ENCODE peak calls at places on chromosomes 2 and 18, in five cellular contexts. D is GM20000, M is cardiac muscle cell, L is thoracic aorta, C is hepatocyte. U is an unnamed sample.

GRCh38 chr2:183269956-183270355 is 145.7 kb downstream of the NUP35 start:
- DNase-seq in D (no peak), M (no peak), L (no peak), C (no peak), U (no peak)

GRCh38 chr2:73268831-73269685 is 15.2 kb downstream of the FBXO41 start:
- DNase-seq in D (peak), M (peak), L (no peak), C (peak), U (no peak)

GRCh38 chr2:132465917-132466316 is 49.3 kb downstream of the GPR39 start:
- DNase-seq in D (no peak), M (no peak), L (no peak), C (no peak), U (no peak)

GRCh38 chr2:12168354-12169059 is 422.1 kb downstream of the LPIN1 start:
- DNase-seq in D (no peak), M (peak), L (no peak), C (no peak), U (no peak)

GRCh38 chr2:199302851-199303250 is 154.9 kb downstream of the SATB2 start:
- DNase-seq in D (no peak), M (peak), L (no peak), C (no peak), U (no peak)

GRCh38 chr2:225353579-225354085 is 45.9 kb upstream of the NYAP2 start:
- DNase-seq in D (no peak), M (no peak), L (no peak), C (no peak), U (no peak)

GRCh38 chr2:134144081-134144596 is 109.7 kb upstream of the MGAT5 start:
- DNase-seq in D (no peak), M (no peak), L (no peak), C (no peak), U (no peak)

GRCh38 chr2:46580416-46580815 is 101.1 kb downstream of the TMEM247 start:
- DNase-seq in D (no peak), M (no peak), L (no peak), C (no peak), U (no peak)

GRCh38 chr18:31659574-31660149 is 24.7 kb downstream of the B4GALT6 start:
- DNase-seq in D (no peak), M (no peak), L (no peak), C (no peak), U (no peak)

GRCh38 chr18:51006948-51007786 is 22.8 kb upstream of the SMAD4 start:
- DNase-seq in D (no peak), M (peak), L (no peak), C (no peak), U (no peak)

GRCh38 chr2:65299246-65299645 is 71.6 kb downstream of the ACTR2 start:
- DNase-seq in D (peak), M (no peak), L (no peak), C (no peak), U (no peak)

DNA sequence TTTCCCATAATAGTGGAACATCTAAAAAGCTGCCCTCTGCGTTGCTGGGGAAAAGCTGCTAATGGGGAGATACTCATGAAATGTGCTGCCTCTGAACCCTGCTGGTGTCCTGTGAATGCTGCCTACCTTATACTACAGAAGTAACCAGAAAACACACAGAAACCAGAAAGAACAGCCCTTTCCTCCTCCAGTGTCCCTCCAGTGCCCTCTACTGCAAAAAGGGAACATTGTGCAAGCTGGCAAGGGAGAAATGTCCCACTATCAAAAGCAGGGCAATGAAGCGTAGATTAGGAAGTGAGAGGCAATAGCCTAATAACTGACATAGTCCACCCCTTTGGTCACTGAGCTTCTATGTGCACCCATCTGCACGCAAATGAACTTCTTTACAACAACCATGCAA is 162.7 kb upstream of the ETAA1 start:
- DNase-seq in D (no peak), M (peak), L (no peak), C (peak), U (no peak)
- TF ChIP-seq CTCF in D (no peak), M (peak), L (no peak), C (peak), U (peak)

DNA sequence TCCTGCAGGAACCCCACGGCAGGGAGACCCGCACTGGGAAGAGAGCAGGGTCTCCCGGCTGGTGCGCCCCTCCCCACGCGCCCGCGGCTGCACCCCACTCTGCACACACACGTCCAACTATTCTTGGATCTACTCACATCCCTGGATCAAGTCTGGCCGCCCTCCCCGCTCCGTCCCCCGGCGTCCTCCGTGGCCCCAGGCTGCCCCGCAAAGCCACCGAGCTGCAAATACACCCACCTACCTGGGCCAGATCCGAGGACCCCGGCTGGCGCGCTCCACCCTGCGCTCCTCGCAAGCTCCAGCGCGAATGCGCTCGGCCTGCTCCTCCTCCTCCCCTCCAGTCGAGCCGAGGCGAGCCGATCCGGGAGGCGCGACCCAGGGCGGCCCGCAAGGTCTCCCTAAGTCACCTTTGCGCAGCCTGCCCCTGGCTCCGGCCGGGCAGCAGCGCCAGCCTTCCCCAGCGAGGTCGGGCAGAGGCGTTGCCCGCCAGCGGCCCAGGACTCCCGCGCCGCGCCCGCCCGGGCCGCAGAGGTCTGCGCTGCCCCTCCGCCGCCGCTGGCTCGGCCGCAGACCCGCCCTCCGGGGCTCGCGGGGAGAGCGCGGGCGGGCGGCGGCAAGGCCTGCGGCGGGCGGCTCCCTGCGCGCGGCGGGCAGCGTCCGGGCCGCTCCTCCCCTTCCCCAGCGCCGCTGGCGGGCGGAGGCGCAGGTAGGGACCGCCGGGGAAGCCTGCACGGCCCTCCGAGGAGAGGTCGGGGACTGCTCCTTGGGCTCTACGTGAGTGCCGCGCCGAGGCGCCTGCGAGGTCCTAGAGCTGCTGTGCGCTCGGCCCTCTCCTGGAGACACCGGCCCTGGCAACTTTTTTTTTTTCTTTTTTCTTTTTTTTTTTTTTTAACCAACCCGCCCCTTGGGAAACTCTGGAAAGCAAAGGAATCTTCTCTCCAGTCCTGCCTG is 126.0 kb downstream of the OSBPL1A start:
- DNase-seq in D (peak), M (peak), L (no peak), C (peak), U (peak)
- TF ChIP-seq CTCF in D (no peak), M (peak), L (no peak), C (peak), U (no peak)

DNA sequence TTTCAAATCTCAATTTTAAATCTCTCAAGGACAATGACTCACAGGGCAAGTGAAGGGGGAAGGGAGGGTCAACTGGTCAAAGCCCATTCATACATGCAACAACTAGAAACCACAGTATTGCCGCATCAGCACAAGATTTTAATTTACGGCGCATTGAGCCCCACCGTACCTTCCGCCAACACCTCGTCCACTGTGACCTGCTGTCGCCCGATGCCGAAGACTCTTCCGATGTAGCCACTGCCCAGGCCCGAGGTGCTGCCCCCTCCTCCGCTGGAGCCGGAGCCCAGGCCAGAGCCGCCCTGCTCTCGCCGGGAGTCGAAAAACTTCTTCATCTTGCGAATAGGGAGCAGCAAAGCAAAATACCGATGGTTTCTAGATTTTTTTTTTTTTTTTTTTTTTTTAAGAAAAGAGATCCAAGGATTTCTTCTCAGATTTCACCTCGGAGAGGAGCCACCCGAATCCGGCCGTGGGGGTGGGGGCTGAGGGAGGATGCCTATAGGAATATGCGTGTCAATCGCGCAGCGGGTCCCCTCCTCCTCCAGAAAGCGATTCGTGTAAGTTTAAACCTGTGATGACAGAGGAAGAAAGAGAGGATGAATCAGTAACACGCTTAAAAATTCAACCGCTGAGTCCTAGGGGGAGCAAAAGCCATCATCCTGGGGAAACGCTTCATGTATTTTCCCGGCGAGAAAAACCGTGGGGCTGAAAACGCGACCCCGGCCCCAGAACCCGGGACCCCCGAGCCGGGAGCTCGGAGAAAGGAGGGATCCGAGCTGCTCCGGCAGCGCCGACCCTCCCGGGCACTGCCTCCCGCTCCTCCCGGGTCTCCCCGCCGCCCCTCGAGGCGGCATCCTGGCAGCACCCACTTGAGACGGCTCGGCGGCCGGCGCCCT is 584 bp downstream of the AAK1 start:
- DNase-seq in D (no peak), M (peak), L (peak), C (peak), U (no peak)
- TF ChIP-seq CTCF in D (no peak), M (peak), L (no peak), C (no peak), U (no peak)

DNA sequence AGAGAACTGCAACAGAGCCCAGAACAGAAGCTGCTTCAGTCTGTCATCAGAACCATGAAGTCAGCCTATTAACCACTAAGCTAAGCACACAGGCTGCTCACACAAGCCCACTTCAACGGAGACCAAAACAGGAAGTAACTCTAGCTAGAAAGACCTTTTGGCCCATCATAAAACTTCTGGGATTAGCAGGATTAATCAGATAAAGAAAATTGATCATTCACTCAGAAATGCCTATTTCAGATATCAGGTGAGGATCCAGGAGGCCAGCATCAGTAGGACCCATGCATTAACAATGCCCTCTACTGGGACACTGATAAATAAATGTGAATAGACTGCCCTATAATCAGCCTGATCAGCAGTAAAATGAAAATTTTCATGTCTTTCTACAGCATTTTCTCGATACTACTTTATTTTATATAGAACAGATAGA is 101.4 kb downstream of the WDPCP start:
- DNase-seq in D (no peak), M (peak), L (no peak), C (no peak), U (no peak)
- TF ChIP-seq CTCF in D (no peak), M (no peak), L (no peak), C (peak), U (peak)

DNA sequence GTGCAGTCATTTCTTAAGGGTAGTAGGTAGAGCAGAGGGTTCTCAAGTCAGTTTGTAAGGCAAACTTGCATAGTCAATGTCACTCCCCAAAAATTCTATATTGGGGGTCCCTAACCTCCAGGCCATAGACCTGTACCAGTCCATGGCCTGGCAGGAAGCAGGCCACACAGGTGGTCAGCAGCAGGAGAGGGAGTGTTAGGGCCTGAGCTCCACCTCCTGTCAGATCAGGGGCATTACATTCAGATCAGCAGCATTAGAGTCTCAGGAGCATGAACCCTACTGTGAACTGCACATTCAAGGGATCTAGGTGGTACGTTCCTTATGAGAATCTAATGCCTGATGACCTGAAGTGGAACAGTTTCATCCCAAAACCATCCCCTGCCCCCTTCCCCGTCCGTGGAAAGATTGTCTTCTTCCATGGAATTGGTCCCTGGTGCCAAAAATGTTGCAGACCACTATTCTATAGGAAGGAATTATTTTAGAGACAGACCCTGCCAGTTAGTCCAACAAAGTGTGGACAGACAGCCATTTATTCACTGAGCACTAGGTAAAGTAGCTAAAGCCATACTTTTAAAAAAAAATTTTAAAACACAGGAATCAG is 6.7 kb downstream of the COA5 start:
- DNase-seq in D (peak), M (peak), L (no peak), C (peak), U (no peak)
- TF ChIP-seq CTCF in D (peak), M (peak), L (peak), C (peak), U (peak)

GRCh38 chr18:76306685-76307292 is 188.3 kb downstream of the ZNF516 start:
- DNase-seq in D (no peak), M (no peak), L (no peak), C (no peak), U (no peak)
- TF ChIP-seq CTCF in D (no peak), M (no peak), L (no peak), C (no peak), U (peak)

GRCh38 chr18:12421732-12422131 is 14.0 kb downstream of the PRELID3A start:
- DNase-seq in D (no peak), M (no peak), L (no peak), C (no peak), U (no peak)
- TF ChIP-seq CTCF in D (no peak), M (no peak), L (no peak), C (no peak), U (no peak)

DNA sequence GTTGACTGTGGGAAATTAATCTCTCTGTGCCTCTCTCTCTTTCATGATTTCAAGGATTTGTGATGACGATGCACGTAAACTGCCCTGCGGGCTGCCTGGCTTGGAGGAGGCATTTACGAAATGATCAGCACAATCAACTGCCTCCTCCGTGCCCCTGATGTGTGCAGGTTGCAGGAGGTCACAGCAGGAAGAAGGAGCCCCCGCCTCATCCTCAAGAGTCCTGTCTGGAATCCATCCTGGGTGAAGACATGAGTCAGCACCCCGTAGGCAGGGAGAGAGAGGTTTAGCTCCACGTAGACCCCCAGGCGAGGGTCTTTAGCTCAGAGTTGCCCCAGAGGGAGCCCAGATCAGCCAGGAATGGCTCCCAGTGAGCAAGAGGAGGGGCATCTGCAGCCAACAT is 17.1 kb upstream of the TEX51 start:
- DNase-seq in D (no peak), M (no peak), L (no peak), C (no peak), U (no peak)
- TF ChIP-seq CTCF in D (no peak), M (no peak), L (no peak), C (no peak), U (no peak)